ENCODE peak calls at places on chromosome 16, in four cellular contexts. Y, G, R and M are unnamed samples.

GRCh38 chr16:50195756-50196155 is 42.6 kb downstream of the TENT4B start:
- DNase-seq in G (no peak), R (no peak), Y (no peak), M (no peak)

GRCh38 chr16:88455610-88456355 is 2.7 kb downstream of the ZFPM1 start:
- DNase-seq in R (peak; percentile 63), Y (peak; percentile 57), G (peak; percentile 92), M (peak; percentile 81)

GRCh38 chr16:4381072-4381934 is 9.7 kb downstream of the VASN start:
- DNase-seq in R (no peak), Y (no peak), G (no peak), M (no peak)

GRCh38 chr16:12339686-12340085 is 363.2 kb downstream of the SNX29 start:
- DNase-seq in G (no peak), Y (no peak), R (no peak), M (no peak)

GRCh38 chr16:15953929-15954813 is 4.8 kb downstream of the ABCC1 start:
- DNase-seq in G (no peak), R (no peak), Y (no peak), M (no peak)

GRCh38 chr16:27237229-27238015 is 31.1 kb downstream of the NSMCE1 start:
- DNase-seq in R (peak; percentile 68), Y (no peak), G (peak; percentile 27), M (peak; percentile 82)

GRCh38 chr16:27706803-27707685 is 157.1 kb downstream of the KATNIP start:
- DNase-seq in R (peak; percentile 52), G (peak; percentile 12), Y (no peak), M (no peak)

GRCh38 chr16:89482824-89483220 is 7.5 kb downstream of the ANKRD11 start:
- DNase-seq in Y (no peak), R (no peak), G (no peak), M (no peak)

GRCh38 chr16:58495861-58496331 is 4.0 kb upstream of the NDRG4 start:
- DNase-seq in G (no peak), Y (no peak), R (no peak), M (no peak)

GRCh38 chr16:11674818-11675560 is 6.7 kb downstream of the SNN start:
- DNase-seq in G (no peak), Y (no peak), R (no peak), M (no peak)

GRCh38 chr16:65111306-65111705 is 10.6 kb downstream of the CDH11 start:
- DNase-seq in Y (no peak), R (peak; percentile 19), G (no peak), M (no peak)

GRCh38 chr16:4556112-4556511 is at the start of gene C16orf96:
- DNase-seq in R (no peak), G (no peak), Y (no peak), M (no peak)

GRCh38 chr16:48212033-48212432 is 32.1 kb upstream of the LONP2 start:
- DNase-seq in R (no peak), Y (no peak), G (no peak), M (no peak)

GRCh38 chr16:11669380-11670146 is 1.3 kb downstream of the SNN start:
- DNase-seq in G (no peak), Y (no peak), R (no peak), M (peak; percentile 33)

GRCh38 chr16:77782694-77783093 is 5.7 kb upstream of the VAT1L start:
- DNase-seq in G (peak; percentile 12), Y (peak; percentile 49), R (peak; percentile 31), M (no peak)

GRCh38 chr16:65312795-65313194 is 190.9 kb upstream of the CDH11 start:
- DNase-seq in G (no peak), Y (no peak), R (no peak), M (no peak)

GRCh38 chr16:12613131-12613991 is 190.3 kb downstream of the CPPED1 start:
- DNase-seq in G (peak; percentile 87), R (no peak), Y (peak; percentile 100), M (peak; percentile 76)

GRCh38 chr16:64910351-64910750 is 211.5 kb downstream of the CDH11 start:
- DNase-seq in Y (no peak), G (no peak), R (no peak), M (no peak)

GRCh38 chr16:48393843-48394703 is 8.9 kb upstream of the SIAH1 start:
- DNase-seq in G (peak; percentile 51), Y (no peak), R (peak; percentile 67), M (no peak)

GRCh38 chr16:35734728-35735402 is 2275.5 kb downstream of the TP53TG3F start:
- DNase-seq in Y (no peak), G (no peak), R (no peak), M (no peak)

GRCh38 chr16:31094088-31094423 is 541 bp downstream of the VKORC1 start:
- DNase-seq in G (peak; percentile 26), Y (no peak), R (peak; percentile 65), M (no peak)

GRCh38 chr16:50847166-50847565 is 105.3 kb downstream of the CYLD start:
- DNase-seq in Y (no peak), G (no peak), R (no peak), M (no peak)

GRCh38 chr16:72811188-72811720 is 236.7 kb downstream of the ZFHX3 start:
- DNase-seq in G (no peak), Y (no peak), R (no peak), M (no peak)

GRCh38 chr16:88777801-88778415 is 7.1 kb downstream of the PIEZO1 start:
- DNase-seq in Y (no peak), R (no peak), G (no peak), M (no peak)

GRCh38 chr16:46757339-46758050 is 9.4 kb upstream of the MYLK3 start:
- DNase-seq in Y (no peak), R (peak; percentile 92), G (peak; percentile 57), M (no peak)

GRCh38 chr16:12260647-12261262 is 284.2 kb downstream of the SNX29 start:
- DNase-seq in G (peak; percentile 82), Y (peak; percentile 94), R (no peak), M (no peak)

GRCh38 chr16:15427648-15428239 is 6.6 kb upstream of the BMERB1 start:
- DNase-seq in R (peak; percentile 75), Y (peak; percentile 69), G (peak; percentile 76), M (no peak)

GRCh38 chr16:51148674-51149228 is 2.3 kb downstream of the SALL1 start:
- DNase-seq in Y (no peak), G (no peak), R (no peak), M (no peak)

GRCh38 chr16:471353-472198 is 46.1 kb downstream of the RAB11FIP3 start:
- DNase-seq in Y (no peak), G (no peak), R (peak; percentile 55), M (no peak)

DNA sequence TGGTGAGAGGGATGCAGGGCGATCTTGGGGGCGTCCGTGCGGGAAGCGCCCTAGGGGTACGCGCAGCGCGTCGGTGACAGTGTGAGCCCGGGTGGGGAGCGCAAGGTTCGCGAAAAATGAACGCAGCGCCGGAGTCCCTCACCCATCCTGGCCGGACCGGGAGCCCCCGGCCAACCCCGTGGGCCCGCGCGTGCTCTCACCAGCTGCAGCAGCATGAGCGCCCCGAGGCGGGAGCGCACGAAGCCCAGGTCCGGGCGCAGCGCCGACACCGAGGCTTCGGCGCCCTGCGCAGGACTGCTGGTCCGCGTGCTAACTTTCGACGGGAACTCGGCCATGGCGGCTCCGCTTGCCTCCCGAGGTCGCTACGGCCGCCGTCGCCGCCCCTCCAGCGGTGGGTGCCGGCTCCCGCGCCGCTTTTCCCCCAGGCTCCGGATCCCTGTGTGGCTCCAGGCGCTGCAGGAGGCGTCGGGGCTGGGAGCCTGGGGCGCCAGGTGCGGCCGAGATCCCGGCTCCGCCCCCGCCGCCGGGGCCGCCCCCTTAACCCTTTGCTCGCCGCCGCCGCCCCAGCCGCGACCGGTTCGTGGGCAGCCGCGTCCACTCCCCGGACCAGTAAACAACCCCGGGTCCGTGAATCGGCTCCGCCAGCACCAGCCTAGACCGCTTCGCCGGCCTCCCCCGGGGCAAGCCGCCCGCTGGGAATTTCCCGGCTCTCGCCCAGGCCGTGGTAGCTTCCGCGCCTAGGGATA is at the start of gene PLLP:
- DNase-seq in Y (no peak), R (peak; percentile 90), G (peak; percentile 63), M (no peak)
- TF ChIP-seq NFIC in Y (no peak), R (no peak), G (peak; percentile 80), M (no peak)

GRCh38 chr16:86909359-86910145 is 331.2 kb downstream of the FOXL1 start:
- DNase-seq in Y (no peak), G (no peak), R (no peak), M (no peak)

GRCh38 chr16:86910146-86910805 is 331.9 kb downstream of the FOXL1 start:
- DNase-seq in R (no peak), Y (no peak), G (no peak), M (no peak)

GRCh38 chr16:86913886-86914285 is 335.5 kb downstream of the FOXL1 start:
- DNase-seq in Y (no peak), R (no peak), G (no peak), M (no peak)

GRCh38 chr16:86910821-86911220 is 332.5 kb downstream of the FOXL1 start:
- DNase-seq in Y (no peak), R (no peak), G (no peak), M (no peak)

GRCh38 chr16:86911311-86911999 is 333.1 kb downstream of the FOXL1 start:
- DNase-seq in Y (no peak), G (no peak), R (no peak), M (no peak)
- TF ChIP-seq SIN3A in Y (no peak), G (no peak), R (no peak), M (no peak)

GRCh38 chr16:8880839-8881510 is 1.2 kb upstream of the LITAFD start:
- DNase-seq in Y (no peak), R (no peak), G (no peak), M (no peak)

GRCh38 chr16:8877894-8878522 is 4.1 kb upstream of the LITAFD start:
- DNase-seq in Y (no peak), R (no peak), G (no peak), M (no peak)

GRCh38 chr16:8882041-8882617 is at the start of gene LITAFD:
- DNase-seq in G (no peak), Y (no peak), R (no peak), M (no peak)

GRCh38 chr16:8874388-8874787 is 5.6 kb upstream of the CARHSP1 start:
- DNase-seq in G (no peak), Y (no peak), R (no peak), M (no peak)

DNA sequence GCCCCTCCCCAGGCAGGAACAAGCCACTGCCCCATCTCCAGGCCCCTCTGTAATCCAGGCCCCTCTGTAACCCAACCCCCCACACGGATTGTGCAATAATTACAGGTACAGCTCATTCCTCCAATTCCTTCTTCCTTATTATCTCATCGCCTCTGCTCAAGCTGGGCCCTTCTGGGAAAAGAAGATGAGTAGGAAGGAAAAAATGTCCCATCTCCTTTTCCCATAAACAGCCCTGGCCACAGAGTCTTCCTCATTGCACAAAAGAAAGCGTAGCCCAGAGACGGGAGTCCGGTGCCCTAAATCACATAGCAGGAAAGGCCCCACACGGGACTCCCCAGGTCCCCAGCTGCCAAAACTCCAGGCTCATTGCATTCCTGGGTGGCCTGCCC is 3.6 kb upstream of the LITAFD start:
- DNase-seq in G (no peak), Y (no peak), R (no peak), M (no peak)
- TF ChIP-seq NFIC in G (no peak), Y (no peak), R (no peak), M (no peak)

DNA sequence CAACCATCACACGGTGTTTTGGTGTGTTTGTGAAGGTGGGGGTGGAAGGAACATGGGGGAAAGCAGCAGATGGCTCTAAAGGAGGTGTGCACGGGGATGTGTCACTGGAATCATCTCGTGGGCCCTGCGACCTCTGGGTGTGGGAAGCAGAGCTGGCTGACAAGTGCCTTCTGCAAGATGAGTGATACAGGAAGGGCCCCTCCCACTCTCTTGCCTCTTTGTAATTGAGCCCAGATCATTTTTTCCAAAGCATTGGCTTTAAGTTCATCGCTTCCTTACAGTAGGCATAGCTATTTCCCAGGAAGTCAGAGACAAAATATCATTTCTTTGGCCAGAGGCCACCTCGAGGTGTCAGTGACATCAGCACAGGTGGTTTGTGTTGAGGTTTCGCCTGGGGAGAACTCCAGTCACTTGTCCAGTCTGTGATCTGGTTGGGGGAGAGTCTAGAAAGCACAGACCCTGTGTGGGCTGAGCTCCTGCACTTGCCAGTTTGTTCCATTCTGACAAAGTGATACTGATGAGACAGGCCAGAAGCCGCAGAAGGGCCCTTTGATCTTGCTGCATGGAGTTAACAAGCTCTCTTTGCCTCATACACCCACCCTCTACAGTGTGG is 20.6 kb upstream of the SNTB2 start:
- DNase-seq in G (no peak), Y (no peak), R (no peak), M (no peak)
- TF ChIP-seq SIN3A in G (no peak), Y (no peak), R (no peak), M (no peak)